ENCODE peak calls at places on chromosome X, in nine cellular contexts. A is right atrium auricular region, F is neuronal stem cell, G is cardiac muscle cell, N is heart right ventricle, B is breast epithelium, P is GM23248, X is H1, J is astrocyte. R is an unnamed sample.
A peak's percentile ranks its signal among the peaks of the same experiment; 100 is the strongest.

GRCh38 chrX:45622538-45622937 is 421.9 kb upstream of the DIPK2B start:
- DNase-seq in A (no peak), F (no peak), G (no peak), N (no peak), B (no peak), P (peak; percentile 74), X (no peak), J (peak; percentile 71), R (no peak)

GRCh38 chrX:39843318-39843717 is 254.4 kb downstream of the BCOR start:
- DNase-seq in A (no peak), F (no peak), G (no peak), N (no peak), B (no peak), P (no peak), X (no peak), J (no peak), R (no peak)

GRCh38 chrX:150907474-150907873 is 9.0 kb upstream of the CD99L2 start:
- DNase-seq in A (no peak), F (no peak), G (peak; percentile 3), N (peak; percentile 30), B (no peak), P (no peak), X (no peak), J (no peak), R (no peak)

GRCh38 chrX:1407035-1407434 is 15.1 kb upstream of the SLC25A6 start:
- DNase-seq in A (no peak), F (no peak), G (no peak), N (no peak), B (no peak), P (no peak), X (no peak), J (no peak), R (no peak)

GRCh38 chrX:11702965-11703631 is 37.4 kb upstream of the ARHGAP6 start:
- DNase-seq in A (no peak), F (no peak), G (no peak), N (no peak), B (no peak), P (no peak), X (no peak), J (no peak), R (no peak)

GRCh38 chrX:70196961-70197805 is 19.9 kb downstream of the DGAT2L6 start:
- DNase-seq in A (no peak), F (peak; percentile 32), G (peak; percentile 36), N (no peak), B (no peak), P (peak; percentile 54), X (peak; percentile 9), J (no peak), R (no peak)

GRCh38 chrX:65601530-65602281 is 65.7 kb upstream of the MSN start:
- DNase-seq in A (peak; percentile 94), F (no peak), G (no peak), N (peak; percentile 76), B (peak; percentile 77), P (peak; percentile 86), X (no peak), J (peak; percentile 83), R (peak; percentile 88)

GRCh38 chrX:119521246-119521645 is 44.0 kb downstream of the STEEP1 start:
- DNase-seq in A (no peak), F (no peak), G (no peak), N (no peak), B (no peak), P (no peak), X (no peak), J (no peak), R (no peak)

GRCh38 chrX:45322382-45322781 is 121.7 kb upstream of the DIPK2B start:
- DNase-seq in A (no peak), F (no peak), G (peak; percentile 35), N (no peak), B (peak; percentile 27), P (peak; percentile 81), X (peak; percentile 17), J (peak; percentile 64), R (no peak)

DNA sequence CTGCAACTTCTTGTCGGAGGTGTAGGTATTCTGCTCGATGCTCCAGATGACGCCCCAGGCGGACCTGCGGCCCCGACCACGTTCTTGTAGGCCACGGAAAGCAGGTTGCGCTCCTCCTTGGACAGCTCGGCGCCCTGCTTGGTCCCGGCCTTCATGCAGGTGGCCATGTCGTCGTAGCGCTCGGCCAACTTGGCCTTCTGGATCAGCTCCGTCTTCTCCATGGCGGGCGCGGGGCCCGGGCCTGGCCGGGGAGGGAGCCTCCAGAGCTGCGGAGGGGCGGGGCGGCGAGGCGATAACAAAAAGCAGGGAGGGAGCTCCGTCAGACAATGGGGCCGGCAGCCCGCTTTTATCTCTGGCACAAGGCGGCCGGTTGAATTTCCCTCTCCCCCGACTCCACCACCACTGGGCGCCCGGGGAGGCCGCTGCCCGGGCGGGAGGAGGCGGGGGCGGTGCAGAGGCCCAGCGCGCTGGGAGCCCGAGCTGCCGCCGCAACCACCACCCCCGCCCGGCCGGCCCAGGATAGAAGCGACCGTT is 28.3 kb upstream of the DRP2 start:
- DNase-seq in A (no peak), F (peak; percentile 31), G (peak; percentile 38), N (peak; percentile 20), B (no peak), P (peak; percentile 36), X (peak; percentile 15), J (no peak), R (peak; percentile 16)
- H3K4me3 ChIP-seq in A (peak overlapping the region; percentile 33), F (no peak overlapping the region), G (no peak overlapping the region), N (peak overlapping the region; percentile 24), B (peak overlapping the region; percentile 11), P (peak overlapping the region; percentile 53), X (peak overlapping the region; percentile 32), J (no peak overlapping the region), R (peak overlapping the region; percentile 51)

GRCh38 chrX:110182362-110182761 is 135.5 kb downstream of the AMMECR1 start:
- DNase-seq in A (no peak), F (no peak), G (no peak), N (no peak), B (no peak), P (peak; percentile 69), X (no peak), J (no peak), R (no peak)
- H3K27ac ChIP-seq in A (no peak overlapping the region), F (no peak overlapping the region), G (no peak overlapping the region), N (no peak overlapping the region), B (no peak overlapping the region), P (peak overlapping the region; percentile 92), X (no peak overlapping the region), J (peak overlapping the region; percentile 83), R (no peak overlapping the region)

DNA sequence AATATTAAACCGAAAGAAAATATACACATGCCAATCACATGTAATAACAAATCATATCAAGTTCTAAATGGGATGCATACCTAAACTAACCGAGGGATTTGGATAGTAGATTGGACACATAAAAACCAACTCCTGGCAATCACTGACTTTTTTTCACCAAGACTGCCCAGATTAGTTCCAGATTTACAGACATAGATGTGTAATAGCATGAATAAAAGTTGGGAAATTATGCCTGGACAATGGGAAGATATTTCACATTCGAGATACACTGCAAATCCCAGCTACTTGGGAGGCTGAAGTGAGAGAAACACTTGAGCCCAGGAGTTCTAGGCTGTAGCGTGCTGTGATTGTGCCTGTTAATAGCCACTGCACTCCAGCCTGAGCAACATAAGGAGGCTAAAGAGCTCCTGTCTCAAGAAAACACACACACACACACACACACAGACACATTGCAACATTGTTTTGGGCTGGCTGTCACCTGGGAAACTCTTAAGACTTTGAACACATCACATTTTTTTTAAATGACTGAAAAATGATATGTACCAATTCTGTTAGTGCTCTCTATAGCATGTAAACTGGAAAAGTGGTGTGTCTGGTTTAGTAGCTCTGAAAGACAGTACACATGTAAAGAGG is 5.7 kb downstream of the RAB40A start:
- DNase-seq in A (no peak), F (no peak), G (no peak), N (no peak), B (no peak), P (no peak), X (no peak), J (no peak), R (no peak)
- H3K9me3 ChIP-seq in A (no peaks in the 10 kb centered on the region), F (no peaks in the 10 kb centered on the region), G (no peaks in the 10 kb centered on the region), N (no peaks in the 10 kb centered on the region), B (no peaks in the 10 kb centered on the region), P (no peaks in the 10 kb centered on the region), X (no peaks in the 10 kb centered on the region), J (no peaks in the 10 kb centered on the region), R (no peaks in the 10 kb centered on the region)

DNA sequence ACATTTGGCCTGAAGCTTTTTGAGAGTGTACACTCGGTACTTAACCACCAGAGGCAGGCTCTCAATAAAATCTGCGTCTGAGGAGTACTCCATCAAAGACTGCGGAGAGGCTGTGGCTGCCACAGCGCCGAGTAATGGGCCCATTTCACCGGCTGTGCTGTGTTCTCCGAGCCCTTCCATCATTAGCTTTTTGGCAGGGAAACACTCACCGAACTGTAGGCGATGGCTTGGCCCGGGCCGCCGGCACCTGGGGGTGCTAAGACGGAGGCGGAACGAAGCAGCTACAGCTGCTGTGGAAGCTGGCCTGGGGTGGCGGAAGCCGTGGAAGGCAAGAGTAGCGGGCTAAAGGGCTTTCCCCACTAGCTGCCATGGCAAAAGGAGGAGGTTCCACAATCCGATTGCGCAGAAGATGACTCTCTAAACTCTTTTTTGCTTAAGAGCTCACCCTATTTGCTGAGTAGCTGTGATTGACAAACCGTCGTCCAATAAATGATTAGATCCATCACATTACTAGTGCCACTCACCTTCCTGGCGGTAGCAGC is 48.5 kb upstream of the PABPC1L2A start:
- DNase-seq in A (no peak), F (peak; percentile 8), G (peak; percentile 17), N (peak; percentile 3), B (no peak), P (no peak), X (peak; percentile 27), J (no peak), R (no peak)
- H3K4me3 ChIP-seq in A (no peak overlapping the region), F (peak overlapping the region; percentile 73), G (peak overlapping the region; percentile 19), N (no peak overlapping the region), B (peak overlapping the region; percentile 32), P (no peak overlapping the region), X (peak overlapping the region; percentile 48), J (no peak overlapping the region), R (no peak overlapping the region)

DNA sequence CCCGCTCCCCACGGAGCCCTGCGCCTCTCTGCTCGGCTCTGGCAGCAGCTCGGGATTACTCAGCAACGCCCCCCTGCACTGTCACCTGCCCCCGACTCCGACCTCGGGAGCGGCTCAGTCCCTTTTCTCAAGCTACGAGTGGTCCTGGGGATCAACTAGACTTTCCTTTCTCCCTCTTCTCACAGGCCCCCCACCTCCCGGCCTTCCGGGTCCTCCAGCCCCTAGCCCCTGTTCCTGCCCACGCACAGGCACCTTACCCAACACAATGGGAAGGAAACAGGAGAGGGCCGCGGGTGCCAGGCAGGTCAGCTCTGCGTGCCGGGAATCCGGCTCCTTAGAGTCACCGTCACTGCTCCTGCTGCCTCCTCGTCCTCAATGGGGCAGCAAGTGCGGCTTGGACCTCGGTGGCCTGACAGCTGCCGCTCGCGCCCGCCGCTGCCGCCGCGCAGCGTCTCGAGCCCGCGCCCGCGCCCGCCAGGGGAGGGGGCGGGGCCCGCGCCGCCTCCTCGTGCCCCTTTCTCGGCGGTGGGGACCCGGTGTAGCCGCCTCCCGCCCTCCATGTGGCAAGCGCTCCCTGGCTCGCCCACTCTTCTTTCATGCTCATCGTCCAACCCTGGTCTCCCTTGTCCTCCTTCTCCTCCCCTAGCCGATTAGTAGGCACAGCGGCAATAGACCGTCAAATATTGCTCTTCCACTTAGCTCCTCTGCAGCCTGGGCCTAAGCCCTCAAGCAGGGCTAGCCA is at the start of gene RAB9B:
- DNase-seq in A (peak; percentile 62), F (peak; percentile 33), G (peak; percentile 73), N (peak; percentile 28), B (peak; percentile 42), P (peak; percentile 53), X (no peak), J (peak; percentile 16), R (peak; percentile 85)
- H3K27ac ChIP-seq in A (peak within 1 kb of the TSS; percentile 89), F (no peak within 1 kb of the TSS), G (no peak within 1 kb of the TSS), N (peak within 1 kb of the TSS; percentile 86), B (peak within 1 kb of the TSS; percentile 61), P (no peak within 1 kb of the TSS), X (no peak within 1 kb of the TSS), J (no peak within 1 kb of the TSS), R (peak within 1 kb of the TSS; percentile 79)

GRCh38 chrX:80486299-80486698 is 66.1 kb downstream of the TENT5D start:
- DNase-seq in A (no peak), F (no peak), G (no peak), N (no peak), B (no peak), P (no peak), X (no peak), J (no peak), R (no peak)
- H3K9me3 ChIP-seq in A (peaks cover 9% of the 10 kb centered on the region), F (no peaks in the 10 kb centered on the region), G (no peaks in the 10 kb centered on the region), N (no peaks in the 10 kb centered on the region), B (peaks cover 12% of the 10 kb centered on the region), P (no peaks in the 10 kb centered on the region), X (peaks cover 5% of the 10 kb centered on the region), J (no peaks in the 10 kb centered on the region), R (peaks cover 9% of the 10 kb centered on the region)